ENCODE peak calls at places on chromosomes 3 and 15, in six cellular contexts. I is lower lobe of right lung, G is heart right ventricle, F is astrocyte of the spinal cord, H is transverse colon, U is lung. K is an unnamed sample.

GRCh38 chr15:31973197-31973596 is 57.1 kb upstream of the CHRNA7 start:
- DNase-seq in I (no peak), G (no peak), F (no peak), H (no peak), U (no peak), K (no peak)

GRCh38 chr3:32410367-32411246 is 19.0 kb downstream of the CMTM7 start:
- DNase-seq in I (no peak), G (no peak), F (no peak), H (no peak), U (no peak), K (no peak)

GRCh38 chr3:8793242-8793641 is 23.8 kb upstream of the OXTR start:
- DNase-seq in I (no peak), G (no peak), F (peak), H (no peak), U (no peak), K (no peak)

GRCh38 chr3:141482250-141482937 is 4.4 kb upstream of the RASA2 start:
- DNase-seq in I (no peak), G (no peak), F (peak), H (no peak), U (no peak), K (no peak)

GRCh38 chr15:77530576-77530975 is 102.1 kb downstream of the LINGO1 start:
- DNase-seq in I (no peak), G (no peak), F (no peak), H (no peak), U (no peak), K (no peak)

GRCh38 chr3:69962053-69962452 is 37.5 kb upstream of the SAMMSON start:
- DNase-seq in I (no peak), G (no peak), F (no peak), H (no peak), U (no peak), K (no peak)

GRCh38 chr15:76190767-76191538 is 120.3 kb downstream of the ETFA start:
- DNase-seq in I (peak), G (peak), F (peak), H (peak), U (peak), K (no peak)

GRCh38 chr15:40398413-40398873 is 7.2 kb upstream of the IVD start:
- DNase-seq in I (peak), G (no peak), F (no peak), H (peak), U (no peak), K (peak)

GRCh38 chr3:125231895-125232294 is 19.3 kb upstream of the SLC12A8 start:
- DNase-seq in I (no peak), G (no peak), F (peak), H (no peak), U (no peak), K (no peak)

GRCh38 chr3:141659821-141660597 is 78.1 kb upstream of the RNF7 start:
- DNase-seq in I (peak), G (peak), F (peak), H (peak), U (peak), K (no peak)

GRCh38 chr15:25770031-25770430 is 93.1 kb downstream of the ATP10A start:
- DNase-seq in I (no peak), G (no peak), F (no peak), H (no peak), U (no peak), K (no peak)

GRCh38 chr3:184040010-184040409 is 8.5 kb downstream of the HTR3D start:
- DNase-seq in I (no peak), G (no peak), F (no peak), H (no peak), U (no peak), K (no peak)

GRCh38 chr3:111246967-111247760 is 175.5 kb downstream of the NECTIN3 start:
- DNase-seq in I (no peak), G (no peak), F (peak), H (no peak), U (no peak), K (no peak)

DNA sequence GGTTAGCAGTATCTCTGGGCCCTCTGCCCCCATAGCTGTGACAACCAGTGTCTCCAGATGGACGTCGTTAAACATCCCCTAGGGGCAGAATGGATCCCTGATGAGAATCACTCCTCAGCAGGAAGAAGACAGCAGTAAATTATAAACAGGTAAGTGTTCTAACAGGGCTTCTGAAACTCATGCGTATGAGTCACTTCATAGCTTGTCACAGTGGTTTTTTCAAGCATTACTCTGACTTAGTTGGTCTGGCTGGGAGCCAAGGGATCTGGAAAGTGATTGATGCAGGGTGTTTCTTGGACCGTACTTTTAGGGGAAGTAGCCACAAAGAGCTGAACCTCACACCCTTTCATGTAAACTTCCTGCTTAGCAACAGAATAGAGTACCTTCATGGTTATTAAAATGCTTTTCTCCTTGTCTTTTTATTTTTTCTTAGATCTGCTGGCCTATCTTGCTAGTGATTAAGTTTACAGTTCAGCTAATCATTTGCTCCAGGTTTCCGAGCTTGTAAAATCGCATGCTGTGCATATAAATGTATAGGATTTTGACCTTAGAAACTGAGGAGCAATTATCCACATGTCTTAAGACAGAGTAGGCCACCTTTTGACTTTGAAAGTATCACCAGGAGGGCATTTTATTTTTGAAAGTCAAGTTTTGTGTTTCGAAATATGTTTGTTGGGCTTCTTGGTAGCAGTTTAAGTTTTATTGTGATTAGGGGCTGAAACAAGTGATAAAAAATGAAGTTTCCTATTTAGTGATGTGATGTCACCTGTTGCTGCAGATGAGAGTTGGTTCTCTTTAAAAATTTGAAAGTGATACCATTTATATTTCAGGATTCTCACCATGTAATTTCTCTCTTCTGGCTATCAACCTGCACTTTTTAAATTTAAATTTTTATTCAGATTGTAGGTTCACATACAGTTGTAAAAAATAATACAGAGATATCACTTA is 333.9 kb downstream of the PTPRG start:
- DNase-seq in I (no peak), G (peak), F (peak), H (peak), U (peak), K (no peak)
- TF ChIP-seq CTCF in I (no peak), G (no peak), F (no peak), H (no peak), U (no peak), K (no peak)

DNA sequence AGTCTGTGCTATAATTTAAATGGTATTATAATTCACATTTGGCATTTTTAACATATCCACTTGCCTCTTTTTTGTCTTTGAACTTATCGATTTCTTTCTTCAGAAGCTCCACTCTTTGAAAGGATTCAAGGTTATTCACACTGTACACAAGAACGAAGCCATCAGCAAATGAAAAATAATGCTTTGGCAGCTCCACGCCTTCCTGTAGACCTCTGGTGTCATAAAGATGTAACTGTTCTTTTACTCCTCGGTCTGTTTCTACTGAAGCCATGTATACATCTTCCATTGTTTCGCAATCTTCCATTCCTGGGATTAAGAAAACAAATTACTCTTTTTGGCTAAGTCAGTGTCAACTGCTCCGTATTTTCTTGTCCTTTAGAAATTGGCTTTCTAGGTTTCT is 16.0 kb downstream of the NKIRAS1 start:
- DNase-seq in I (no peak), G (no peak), F (no peak), H (no peak), U (no peak), K (no peak)
- TF ChIP-seq CTCF in I (no peak), G (no peak), F (no peak), H (no peak), U (no peak), K (no peak)

GRCh38 chr15:49901867-49902775 is 216.9 kb downstream of the ATP8B4 start:
- DNase-seq in I (no peak), G (no peak), F (peak), H (no peak), U (no peak), K (no peak)
- TF ChIP-seq CTCF in I (no peak), G (peak), F (peak), H (no peak), U (no peak), K (no peak)

DNA sequence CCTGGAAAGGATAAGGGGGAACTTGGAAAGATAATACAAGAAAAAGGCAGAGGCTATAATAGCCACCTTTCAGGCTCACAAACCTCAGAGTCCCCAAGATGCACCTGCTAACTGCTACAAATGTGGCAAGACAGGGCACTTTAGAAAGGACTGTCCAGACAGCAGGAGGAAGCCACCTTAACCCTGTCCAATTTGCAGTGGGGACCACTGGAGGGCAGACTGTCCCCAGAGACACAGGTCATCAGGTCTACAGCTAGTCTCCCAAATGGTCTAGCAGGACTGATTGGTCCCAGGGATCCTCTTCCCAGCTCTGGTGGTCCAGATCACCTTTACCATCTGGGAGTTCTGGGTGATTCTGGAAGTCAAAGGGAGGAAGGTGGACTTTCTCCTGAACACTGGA is 882.5 kb upstream of the GBE1 start:
- DNase-seq in I (no peak), G (no peak), F (no peak), H (no peak), U (no peak), K (no peak)
- TF ChIP-seq CTCF in I (no peak), G (no peak), F (no peak), H (no peak), U (no peak), K (no peak)